ENCODE peak calls at places on chromosome 10, in five cellular contexts. D is NB4, X is T-helper 2 cell, E is kidney epithelial cell, Q is activated gamma-delta T cell treated with Interleukin-2 at 50 U/mL for 16 hours. T is an unnamed sample.

GRCh38 chr10:66162560-66163143 is 763.2 kb upstream of the LRRTM3 start:
- DNase-seq in D (no peak), X (no peak), E (no peak), Q (no peak), T (no peak)

GRCh38 chr10:3339531-3339950 is 167.0 kb upstream of the PITRM1 start:
- DNase-seq in D (peak), X (no peak), E (no peak), Q (no peak), T (no peak)

GRCh38 chr10:59387951-59388431 is 25.6 kb upstream of the FAM13C start:
- DNase-seq in D (no peak), X (no peak), E (peak), Q (no peak), T (peak)

GRCh38 chr10:70475661-70476060 is 2.9 kb upstream of the PALD1 start:
- DNase-seq in D (no peak), X (no peak), E (peak), Q (no peak), T (no peak)

GRCh38 chr10:100600218-100600617 is 64.5 kb downstream of the HIF1AN start:
- DNase-seq in D (no peak), X (no peak), E (no peak), Q (no peak), T (no peak)

GRCh38 chr10:3544561-3544960 is 240.4 kb downstream of the KLF6 start:
- DNase-seq in D (no peak), X (no peak), E (no peak), Q (no peak), T (no peak)

GRCh38 chr10:102246261-102246660 is 929 bp downstream of the GBF1 start:
- DNase-seq in D (no peak), X (no peak), E (no peak), Q (no peak), T (no peak)

GRCh38 chr10:31014146-31014880 is 17.4 kb downstream of the ZNF438 start:
- DNase-seq in D (no peak), X (no peak), E (no peak), Q (no peak), T (no peak)

GRCh38 chr10:24360286-24361127 is 151.6 kb downstream of the KIAA1217 start:
- DNase-seq in D (peak), X (no peak), E (no peak), Q (no peak), T (peak)

GRCh38 chr10:24449334-24449740 is 240.4 kb downstream of the KIAA1217 start:
- DNase-seq in D (no peak), X (no peak), E (no peak), Q (no peak), T (no peak)

GRCh38 chr10:100912013-100912608 is 652 bp upstream of the SLF2 start:
- DNase-seq in D (no peak), X (no peak), E (no peak), Q (no peak), T (no peak)

GRCh38 chr10:99557044-99557443 is 24.3 kb downstream of the NKX2-3 start:
- DNase-seq in D (no peak), X (no peak), E (no peak), Q (no peak), T (no peak)

GRCh38 chr10:127577376-127577775 is 28.3 kb downstream of the NPS start:
- DNase-seq in D (peak), X (no peak), E (no peak), Q (no peak), T (no peak)

GRCh38 chr10:96863922-96864543 is 31.9 kb downstream of the LCOR start:
- DNase-seq in D (peak), X (no peak), E (peak), Q (no peak), T (no peak)

GRCh38 chr10:125043824-125044658 is 102.1 kb downstream of the ZRANB1 start:
- DNase-seq in D (no peak), X (no peak), E (no peak), Q (no peak), T (no peak)

GRCh38 chr10:132645630-132646442 is 108.2 kb downstream of the INPP5A start:
- DNase-seq in D (no peak), X (no peak), E (no peak), Q (no peak), T (no peak)

GRCh38 chr10:16116404-16117304 is 256.3 kb upstream of the MINDY3 start:
- DNase-seq in D (peak), X (no peak), E (no peak), Q (no peak), T (no peak)

GRCh38 chr10:98028168-98028770 is 2.2 kb downstream of the CRTAC1 start:
- DNase-seq in D (peak), X (peak), E (no peak), Q (peak), T (no peak)

GRCh38 chr10:35492387-35493195 is 112.5 kb upstream of the GJD4 start:
- DNase-seq in D (no peak), X (no peak), E (no peak), Q (no peak), T (no peak)

GRCh38 chr10:34727595-34728033 is 87.5 kb downstream of the PARD3 start:
- DNase-seq in D (no peak), X (no peak), E (no peak), Q (no peak), T (no peak)

GRCh38 chr10:83633547-83633946 is 505.8 kb upstream of the GHITM start:
- DNase-seq in D (no peak), X (no peak), E (no peak), Q (no peak), T (no peak)

GRCh38 chr10:132676193-132676891 is 109.6 kb downstream of the NKX6-2 start:
- DNase-seq in D (no peak), X (no peak), E (no peak), Q (no peak), T (no peak)

GRCh38 chr10:3452683-3453388 is 280.3 kb upstream of the PITRM1 start:
- DNase-seq in D (no peak), X (no peak), E (peak), Q (no peak), T (peak)

GRCh38 chr10:29826801-29827200 is 192.0 kb upstream of the SVIL start:
- DNase-seq in D (no peak), X (no peak), E (no peak), Q (no peak), T (no peak)

GRCh38 chr10:7988985-7989384 is 65.5 kb upstream of the GATA3 start:
- DNase-seq in D (peak), X (no peak), E (no peak), Q (no peak), T (no peak)

GRCh38 chr10:71345720-71346119 is 26.7 kb downstream of the SLC29A3 start:
- DNase-seq in D (no peak), X (no peak), E (no peak), Q (no peak), T (no peak)

GRCh38 chr10:69734797-69735468 is 66.8 kb upstream of the COL13A1 start:
- DNase-seq in D (peak), X (no peak), E (no peak), Q (no peak), T (no peak)

GRCh38 chr10:76205361-76205760 is 773.9 kb downstream of the LRMDA start:
- DNase-seq in D (no peak), X (no peak), E (no peak), Q (no peak), T (no peak)

GRCh38 chr10:108167766-108168165 is 1003.3 kb upstream of the SORCS1 start:
- DNase-seq in D (no peak), X (no peak), E (no peak), Q (no peak), T (no peak)

GRCh38 chr10:94310369-94310768 is 52.4 kb downstream of the NOC3L start:
- DNase-seq in D (no peak), X (no peak), E (no peak), Q (no peak), T (no peak)

GRCh38 chr10:30436688-30437038 is 2.7 kb downstream of the MAP3K8 start:
- DNase-seq in D (no peak), X (no peak), E (no peak), Q (no peak), T (no peak)

GRCh38 chr10:123136806-123137642 is 1.3 kb downstream of the HMX3 start:
- DNase-seq in D (peak), X (no peak), E (no peak), Q (no peak), T (no peak)

GRCh38 chr10:86265877-86266259 is 100.7 kb downstream of the GRID1 start:
- DNase-seq in D (no peak), X (no peak), E (no peak), Q (no peak), T (no peak)

GRCh38 chr10:1465421-1465902 is 271.9 kb downstream of the ADARB2 start:
- DNase-seq in D (no peak), X (no peak), E (no peak), Q (no peak), T (no peak)